ENCODE peak calls at places on chromosomes 16 and 17, in six cellular contexts. One of them, this sample, is unnamed.
A peak's percentile ranks its signal among the peaks of the same experiment; 100 is the strongest.

GRCh38 chr17:16484445-16485169 is 7.4 kb downstream of the LRRC75A start:
- DNase-seq in Karpas-422: no peak
- DNase-seq in stimulated activated CD8-positive, alpha-beta memory T cell treated with anti-CD3 and anti-CD28 coated beads, Interleukin-7, amount 100 ng/mL, for 1 hour: no peak
- DNase-seq in caudate nucleus: no peak
- DNase-seq in islet precursor cell: no peak
- DNase-seq in neuronal stem cell: no peak
- DNase-seq in this sample: peak; percentile 72

GRCh38 chr17:2192367-2193028 is 111.1 kb downstream of the SMG6 start:
- DNase-seq in stimulated activated CD8-positive, alpha-beta memory T cell treated with anti-CD3 and anti-CD28 coated beads, Interleukin-7, amount 100 ng/mL, for 1 hour: peak; percentile 41
- DNase-seq in neuronal stem cell: no peak
- DNase-seq in islet precursor cell: peak; percentile 94
- DNase-seq in Karpas-422: peak; percentile 66
- DNase-seq in caudate nucleus: no peak
- DNase-seq in this sample: no peak

GRCh38 chr16:1088295-1089170 is 7.5 kb downstream of the C1QTNF8 start:
- DNase-seq in stimulated activated CD8-positive, alpha-beta memory T cell treated with anti-CD3 and anti-CD28 coated beads, Interleukin-7, amount 100 ng/mL, for 1 hour: no peak
- DNase-seq in islet precursor cell: no peak
- DNase-seq in Karpas-422: no peak
- DNase-seq in neuronal stem cell: no peak
- DNase-seq in caudate nucleus: no peak
- DNase-seq in this sample: no peak

GRCh38 chr16:11901091-11901490 is 14.7 kb downstream of the GSPT1 start:
- DNase-seq in islet precursor cell: no peak
- DNase-seq in neuronal stem cell: no peak
- DNase-seq in caudate nucleus: no peak
- DNase-seq in Karpas-422: no peak
- DNase-seq in stimulated activated CD8-positive, alpha-beta memory T cell treated with anti-CD3 and anti-CD28 coated beads, Interleukin-7, amount 100 ng/mL, for 1 hour: no peak
- DNase-seq in this sample: no peak

GRCh38 chr16:70429888-70430666 is 8.8 kb downstream of the ST3GAL2 start:
- DNase-seq in caudate nucleus: no peak
- DNase-seq in Karpas-422: peak; percentile 92
- DNase-seq in islet precursor cell: no peak
- DNase-seq in neuronal stem cell: no peak
- DNase-seq in stimulated activated CD8-positive, alpha-beta memory T cell treated with anti-CD3 and anti-CD28 coated beads, Interleukin-7, amount 100 ng/mL, for 1 hour: no peak
- DNase-seq in this sample: no peak

GRCh38 chr16:58755989-58756649 is 22.0 kb upstream of the GOT2 start:
- DNase-seq in islet precursor cell: peak; percentile 85
- DNase-seq in stimulated activated CD8-positive, alpha-beta memory T cell treated with anti-CD3 and anti-CD28 coated beads, Interleukin-7, amount 100 ng/mL, for 1 hour: peak; percentile 54
- DNase-seq in Karpas-422: peak; percentile 94
- DNase-seq in caudate nucleus: peak; percentile 69
- DNase-seq in neuronal stem cell: peak; percentile 62
- DNase-seq in this sample: peak; percentile 80

GRCh38 chr16:10500582-10500981 is 79.8 kb downstream of the EMP2 start:
- DNase-seq in neuronal stem cell: no peak
- DNase-seq in islet precursor cell: no peak
- DNase-seq in Karpas-422: no peak
- DNase-seq in caudate nucleus: no peak
- DNase-seq in stimulated activated CD8-positive, alpha-beta memory T cell treated with anti-CD3 and anti-CD28 coated beads, Interleukin-7, amount 100 ng/mL, for 1 hour: no peak
- DNase-seq in this sample: no peak

GRCh38 chr16:89102777-89103073 is 9.1 kb downstream of the ACSF3 start:
- DNase-seq in Karpas-422: no peak
- DNase-seq in islet precursor cell: no peak
- DNase-seq in neuronal stem cell: no peak
- DNase-seq in caudate nucleus: no peak
- DNase-seq in stimulated activated CD8-positive, alpha-beta memory T cell treated with anti-CD3 and anti-CD28 coated beads, Interleukin-7, amount 100 ng/mL, for 1 hour: no peak
- DNase-seq in this sample: no peak

GRCh38 chr17:4542726-4543191 is 12.4 kb downstream of the MYBBP1A start:
- DNase-seq in caudate nucleus: no peak
- DNase-seq in Karpas-422: no peak
- DNase-seq in neuronal stem cell: no peak
- DNase-seq in stimulated activated CD8-positive, alpha-beta memory T cell treated with anti-CD3 and anti-CD28 coated beads, Interleukin-7, amount 100 ng/mL, for 1 hour: no peak
- DNase-seq in islet precursor cell: no peak
- DNase-seq in this sample: no peak

GRCh38 chr17:45131616-45132301 is 556 bp downstream of the PLCD3 start:
- DNase-seq in Karpas-422: peak; percentile 73
- DNase-seq in islet precursor cell: peak; percentile 90
- DNase-seq in caudate nucleus: no peak
- DNase-seq in neuronal stem cell: peak; percentile 76
- DNase-seq in stimulated activated CD8-positive, alpha-beta memory T cell treated with anti-CD3 and anti-CD28 coated beads, Interleukin-7, amount 100 ng/mL, for 1 hour: peak; percentile 24
- DNase-seq in this sample: peak; percentile 57

GRCh38 chr17:67293251-67294203 is 48.5 kb upstream of the HELZ start:
- DNase-seq in neuronal stem cell: peak; percentile 6
- DNase-seq in stimulated activated CD8-positive, alpha-beta memory T cell treated with anti-CD3 and anti-CD28 coated beads, Interleukin-7, amount 100 ng/mL, for 1 hour: peak; percentile 44
- DNase-seq in caudate nucleus: peak; percentile 21
- DNase-seq in islet precursor cell: peak; percentile 85
- DNase-seq in Karpas-422: peak; percentile 90
- DNase-seq in this sample: no peak

GRCh38 chr16:21611546-21612384 is 12.4 kb downstream of the METTL9 start:
- DNase-seq in neuronal stem cell: no peak
- DNase-seq in caudate nucleus: no peak
- DNase-seq in Karpas-422: peak; percentile 49
- DNase-seq in stimulated activated CD8-positive, alpha-beta memory T cell treated with anti-CD3 and anti-CD28 coated beads, Interleukin-7, amount 100 ng/mL, for 1 hour: no peak
- DNase-seq in islet precursor cell: no peak
- DNase-seq in this sample: no peak

This sample was measured in posterior cingulate gyrus.